ENCODE peak calls at places on chromosomes 16 and 17, in nine cellular contexts. F, D, Y, G, C, W, I, K and E are unnamed samples.

GRCh38 chr17:77829871-77830799 is 128.4 kb upstream of the TNRC6C start:
- DNase-seq in G (no peak), C (no peak), Y (no peak), D (no peak), I (peak; percentile 58), F (peak; percentile 86), K (peak; percentile 86), W (no peak), E (no peak)

GRCh38 chr16:31371619-31372484 is 16.9 kb downstream of the ITGAX start:
- DNase-seq in D (no peak), F (no peak), Y (no peak), I (no peak), K (no peak), W (no peak), C (no peak), G (no peak), E (no peak)

GRCh38 chr17:13338421-13338820 is 263.3 kb downstream of the HS3ST3A1 start:
- DNase-seq in Y (no peak), G (no peak), F (no peak), K (no peak), C (no peak), W (no peak), I (no peak), D (no peak), E (no peak)

GRCh38 chr17:5499790-5500189 is 13.4 kb downstream of the MIS12 start:
- DNase-seq in Y (no peak), G (no peak), W (peak; percentile 44), C (no peak), D (peak; percentile 64), I (no peak), K (no peak), F (no peak), E (no peak)

GRCh38 chr16:58019866-58020538 is 5.6 kb upstream of the MMP15 start:
- DNase-seq in K (no peak), W (no peak), Y (no peak), C (no peak), I (no peak), G (no peak), F (no peak), D (no peak), E (no peak)

GRCh38 chr16:85201566-85201965 is 89.3 kb upstream of the CIBAR2 start:
- DNase-seq in Y (no peak), G (no peak), I (no peak), C (no peak), K (no peak), W (no peak), D (no peak), F (no peak), E (no peak)

GRCh38 chr16:65202461-65202860 is 80.6 kb upstream of the CDH11 start:
- DNase-seq in G (no peak), W (no peak), I (no peak), K (no peak), Y (no peak), C (no peak), D (no peak), F (no peak), E (no peak)

GRCh38 chr16:85465328-85466307 is 147.5 kb upstream of the GSE1 start:
- DNase-seq in K (peak; percentile 27), G (no peak), I (peak; percentile 77), F (peak; percentile 79), Y (no peak), D (no peak), W (no peak), C (no peak), E (no peak)

GRCh38 chr16:87581867-87582220 is 20.5 kb upstream of the JPH3 start:
- DNase-seq in F (peak; percentile 78), Y (peak; percentile 95), W (no peak), C (peak; percentile 7), G (peak; percentile 77), I (peak; percentile 69), K (peak; percentile 98), D (no peak), E (no peak)

GRCh38 chr16:67723151-67723915 is 4.2 kb upstream of the GFOD2 start:
- DNase-seq in W (no peak), D (no peak), F (no peak), C (no peak), I (no peak), G (no peak), K (no peak), Y (no peak), E (no peak)

GRCh38 chr17:61255609-61256008 is 144.0 kb upstream of the TBX2 start:
- DNase-seq in W (no peak), D (no peak), Y (no peak), G (no peak), C (no peak), K (no peak), F (no peak), I (no peak), E (no peak)

GRCh38 chr17:61221597-61222471 is 177.8 kb upstream of the TBX2 start:
- DNase-seq in K (no peak), W (no peak), G (no peak), C (no peak), Y (no peak), I (no peak), F (no peak), D (no peak), E (no peak)

GRCh38 chr16:27685802-27686201 is 135.9 kb downstream of the KATNIP start:
- DNase-seq in Y (no peak), I (no peak), D (no peak), F (no peak), G (no peak), C (no peak), K (peak; percentile 9), W (no peak), E (no peak)

GRCh38 chr17:27206447-27206846 is 87.5 kb upstream of the WSB1 start:
- DNase-seq in K (no peak), D (no peak), C (no peak), I (no peak), F (no peak), G (no peak), Y (no peak), W (no peak), E (no peak)
- TF ChIP-seq CTCF in K (peak; percentile 38), D (no peak), C (no peak), I (no peak), F (no peak), G (no peak), Y (no peak), W (peak; percentile 22), E (no peak)

DNA sequence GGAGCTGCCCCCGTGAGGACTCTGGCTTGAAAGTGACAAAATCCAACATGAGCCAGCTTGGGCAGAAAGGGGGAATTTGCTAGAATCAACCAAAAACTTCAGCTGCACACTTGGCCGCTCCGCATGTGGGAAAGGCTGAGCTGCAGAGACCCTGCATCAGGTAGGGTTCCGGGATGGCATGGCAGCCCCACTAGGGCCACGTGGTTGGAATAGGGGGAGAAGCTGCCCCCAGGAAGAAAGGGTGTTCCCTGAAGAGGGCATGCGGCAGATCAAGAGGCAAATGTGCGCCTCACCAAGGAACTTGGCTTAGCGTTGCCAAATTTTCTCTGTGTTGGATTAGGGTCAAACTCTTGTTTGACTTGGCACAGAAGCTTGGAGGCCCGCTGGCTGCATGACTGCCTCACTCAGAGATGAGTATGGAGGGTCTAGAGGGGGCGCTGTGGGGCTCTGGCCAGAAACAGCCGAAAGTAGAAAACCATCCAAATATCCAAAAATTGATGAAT is 29.2 kb upstream of the WFIKKN2 start:
- DNase-seq in W (no peak), Y (no peak), I (no peak), C (no peak), K (peak; percentile 60), G (no peak), D (no peak), F (no peak), E (no peak)
- TF ChIP-seq CTCF in W (no peak), Y (no peak), I (no peak), C (no peak), K (peak; percentile 35), G (no peak), D (no peak), F (peak; percentile 17), E (peak; percentile 27)

DNA sequence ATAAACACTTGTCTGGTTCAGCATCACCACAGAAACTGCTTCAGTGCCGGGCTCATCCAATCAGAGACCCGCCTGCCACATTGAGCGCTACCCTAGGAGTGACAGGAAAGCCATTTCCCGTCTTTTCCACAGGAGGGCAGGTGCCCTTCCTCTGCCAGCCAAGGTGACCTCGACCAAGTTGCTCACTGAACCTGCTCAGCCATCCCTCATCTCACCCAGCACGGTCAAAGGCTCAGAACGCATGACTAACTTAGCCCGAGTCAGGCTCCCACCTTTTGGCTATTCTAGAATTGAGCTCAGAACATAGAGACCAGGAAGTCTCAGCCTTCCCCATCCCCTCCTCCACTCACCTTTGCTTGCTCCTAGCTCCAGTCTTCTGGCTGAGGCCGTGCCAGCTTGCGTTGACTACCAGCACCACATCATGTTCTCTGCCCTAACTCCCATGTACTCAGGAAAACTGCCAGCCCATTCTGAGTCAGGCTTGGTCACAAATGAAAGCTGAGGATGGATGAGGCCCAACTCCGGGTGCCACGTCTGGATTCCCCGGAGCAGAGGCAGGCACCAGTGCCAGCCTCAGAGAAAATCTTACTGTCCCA is 15.6 kb downstream of the MRPS23 start:
- DNase-seq in W (no peak), F (no peak), D (peak; percentile 15), C (no peak), K (no peak), Y (no peak), G (no peak), I (peak; percentile 74), E (no peak)
- TF ChIP-seq CTCF in W (no peak), F (no peak), D (no peak), C (no peak), K (no peak), Y (no peak), G (no peak), I (no peak), E (no peak)

GRCh38 chr16:53042235-53042645 is 10.5 kb downstream of the CHD9NB start:
- DNase-seq in C (no peak), D (no peak), F (no peak), W (no peak), I (no peak), Y (no peak), G (no peak), K (no peak), E (no peak)

GRCh38 chr16:53043462-53043861 is 9.2 kb downstream of the CHD9NB start:
- DNase-seq in Y (no peak), D (no peak), F (peak; percentile 22), C (no peak), I (no peak), G (no peak), W (no peak), K (peak; percentile 31), E (no peak)

GRCh38 chr16:53045554-53046250 is 7.0 kb downstream of the CHD9NB start:
- DNase-seq in I (no peak), K (no peak), G (no peak), Y (no peak), D (no peak), W (no peak), C (no peak), F (no peak), E (no peak)

GRCh38 chr16:53041196-53041977 is 11.3 kb downstream of the CHD9NB start:
- DNase-seq in W (no peak), G (peak; percentile 52), C (no peak), Y (no peak), F (peak; percentile 86), K (peak; percentile 90), I (peak; percentile 73), D (no peak), E (no peak)

DNA sequence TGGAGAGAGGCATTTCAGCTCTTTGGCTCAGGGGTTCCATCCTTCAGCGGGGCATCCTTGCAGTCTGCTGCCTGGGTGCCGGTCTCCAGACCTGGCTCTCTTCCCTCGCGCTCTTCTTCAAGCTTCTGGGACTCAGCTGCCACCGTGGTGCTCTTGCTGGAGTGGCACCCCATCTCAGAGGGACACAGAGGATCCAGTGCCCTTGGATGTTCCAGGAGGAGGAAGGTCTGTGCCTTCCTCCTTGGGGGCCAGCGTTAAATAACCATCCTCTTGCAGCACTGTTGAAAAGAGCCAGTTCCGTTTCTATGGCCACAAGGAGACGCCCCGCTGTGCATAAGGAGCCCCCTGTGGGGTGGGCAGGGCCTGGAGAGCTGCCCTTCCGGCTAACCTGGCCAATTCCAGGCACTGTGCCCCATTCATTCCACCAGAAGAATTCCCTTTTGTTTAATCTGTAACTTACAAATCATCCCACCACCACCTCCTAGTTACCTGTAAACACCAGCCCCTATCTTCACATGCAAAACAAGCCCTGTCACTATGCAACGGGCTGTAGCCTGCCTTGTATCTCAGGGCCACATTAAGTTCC is 8.6 kb downstream of the CHD9NB start:
- DNase-seq in G (no peak), K (no peak), D (peak; percentile 35), W (no peak), F (no peak), Y (no peak), I (no peak), C (no peak), E (no peak)
- TF ChIP-seq CTCF in G (no peak), K (no peak), D (no peak), W (no peak), F (no peak), Y (no peak), I (no peak), C (no peak), E (no peak)